ENCODE peak calls at places on chromosome 2, in seven cellular contexts. One of them, this sample, is unnamed.

GRCh38 chr2:22582107-22582506 is 802.9 kb upstream of the KLHL29 start:
- DNase-seq in GM23338: no peak
- DNase-seq in epithelial cell of esophagus: no peak
- DNase-seq in MCF 10A: no peak
- DNase-seq in testis: no peak
- DNase-seq in colonic mucosa: no peak
- DNase-seq in IMR-90: no peak
- DNase-seq in this sample: no peak

GRCh38 chr2:146301287-146301686 is 1543.5 kb upstream of the ACVR2A start:
- DNase-seq in testis: no peak
- DNase-seq in IMR-90: no peak
- DNase-seq in colonic mucosa: no peak
- DNase-seq in epithelial cell of esophagus: no peak
- DNase-seq in GM23338: no peak
- DNase-seq in MCF 10A: no peak
- DNase-seq in this sample: no peak

GRCh38 chr2:163802289-163802688 is 66.5 kb upstream of the FIGN start:
- DNase-seq in testis: no peak
- DNase-seq in colonic mucosa: no peak
- DNase-seq in IMR-90: no peak
- DNase-seq in epithelial cell of esophagus: no peak
- DNase-seq in MCF 10A: no peak
- DNase-seq in GM23338: no peak
- DNase-seq in this sample: no peak

GRCh38 chr2:180715044-180715443 is 265.4 kb upstream of the UBE2E3 start:
- DNase-seq in epithelial cell of esophagus: no peak
- DNase-seq in GM23338: no peak
- DNase-seq in colonic mucosa: no peak
- DNase-seq in testis: no peak
- DNase-seq in MCF 10A: no peak
- DNase-seq in IMR-90: no peak
- DNase-seq in this sample: no peak

GRCh38 chr2:173076557-173077345 is 1.1 kb downstream of the MAP3K20 start:
- DNase-seq in MCF 10A: peak
- DNase-seq in colonic mucosa: peak
- DNase-seq in GM23338: peak
- DNase-seq in IMR-90: peak
- DNase-seq in epithelial cell of esophagus: peak
- DNase-seq in testis: peak
- DNase-seq in this sample: peak

GRCh38 chr2:144441711-144442141 is 78.2 kb downstream of the ZEB2 start:
- DNase-seq in IMR-90: no peak
- DNase-seq in colonic mucosa: no peak
- DNase-seq in MCF 10A: no peak
- DNase-seq in epithelial cell of esophagus: no peak
- DNase-seq in GM23338: no peak
- DNase-seq in testis: no peak
- DNase-seq in this sample: no peak

GRCh38 chr2:172709566-172710291 is 25.9 kb upstream of the RAPGEF4 start:
- DNase-seq in MCF 10A: no peak
- DNase-seq in testis: no peak
- DNase-seq in colonic mucosa: no peak
- DNase-seq in epithelial cell of esophagus: no peak
- DNase-seq in IMR-90: no peak
- DNase-seq in GM23338: no peak
- DNase-seq in this sample: no peak

GRCh38 chr2:165634855-165635254 is 159.2 kb downstream of the GALNT3 start:
- DNase-seq in IMR-90: peak
- DNase-seq in testis: peak
- DNase-seq in colonic mucosa: no peak
- DNase-seq in MCF 10A: peak
- DNase-seq in epithelial cell of esophagus: peak
- DNase-seq in GM23338: peak
- DNase-seq in this sample: no peak

GRCh38 chr2:26892916-26893524 is 45.1 kb downstream of the DPYSL5 start:
- DNase-seq in MCF 10A: no peak
- DNase-seq in IMR-90: no peak
- DNase-seq in testis: no peak
- DNase-seq in colonic mucosa: no peak
- DNase-seq in epithelial cell of esophagus: no peak
- DNase-seq in GM23338: no peak
- DNase-seq in this sample: no peak

GRCh38 chr2:85071096-85071495 is 62.1 kb upstream of the TCF7L1 start:
- DNase-seq in colonic mucosa: no peak
- DNase-seq in epithelial cell of esophagus: no peak
- DNase-seq in testis: no peak
- DNase-seq in MCF 10A: no peak
- DNase-seq in GM23338: no peak
- DNase-seq in IMR-90: peak
- DNase-seq in this sample: no peak

GRCh38 chr2:219475697-219476604 is 22.7 kb upstream of the GMPPA start:
- DNase-seq in GM23338: peak
- DNase-seq in epithelial cell of esophagus: peak
- DNase-seq in MCF 10A: peak
- DNase-seq in colonic mucosa: peak
- DNase-seq in testis: peak
- DNase-seq in IMR-90: peak
- DNase-seq in this sample: no peak

GRCh38 chr2:235333076-235333475 is 160.8 kb upstream of the AGAP1 start:
- DNase-seq in MCF 10A: peak
- DNase-seq in GM23338: no peak
- DNase-seq in IMR-90: peak
- DNase-seq in colonic mucosa: no peak
- DNase-seq in testis: no peak
- DNase-seq in epithelial cell of esophagus: no peak
- DNase-seq in this sample: no peak

GRCh38 chr2:196241175-196241574 is 69.8 kb upstream of the STK17B start:
- DNase-seq in colonic mucosa: no peak
- DNase-seq in IMR-90: no peak
- DNase-seq in epithelial cell of esophagus: no peak
- DNase-seq in MCF 10A: no peak
- DNase-seq in GM23338: peak
- DNase-seq in testis: no peak
- DNase-seq in this sample: no peak

GRCh38 chr2:100273387-100273786 is 48.9 kb downstream of the LONRF2 start:
- DNase-seq in IMR-90: no peak
- DNase-seq in testis: no peak
- DNase-seq in GM23338: no peak
- DNase-seq in colonic mucosa: no peak
- DNase-seq in MCF 10A: no peak
- DNase-seq in epithelial cell of esophagus: no peak
- DNase-seq in this sample: no peak

GRCh38 chr2:102520009-102520408 is 47.0 kb downstream of the SLC9A4 start:
- DNase-seq in epithelial cell of esophagus: peak
- DNase-seq in GM23338: peak
- DNase-seq in MCF 10A: peak
- DNase-seq in colonic mucosa: peak
- DNase-seq in testis: peak
- DNase-seq in IMR-90: peak
- DNase-seq in this sample: peak

GRCh38 chr2:5690718-5691658 is 1.2 kb upstream of the SOX11 start:
- DNase-seq in MCF 10A: no peak
- DNase-seq in colonic mucosa: no peak
- DNase-seq in epithelial cell of esophagus: no peak
- DNase-seq in GM23338: peak
- DNase-seq in testis: no peak
- DNase-seq in IMR-90: peak
- DNase-seq in this sample: no peak

GRCh38 chr2:186460465-186460864 is 25.6 kb upstream of the ZC3H15 start:
- DNase-seq in MCF 10A: peak
- DNase-seq in GM23338: peak
- DNase-seq in epithelial cell of esophagus: peak
- DNase-seq in IMR-90: peak
- DNase-seq in testis: no peak
- DNase-seq in colonic mucosa: no peak
- DNase-seq in this sample: no peak

GRCh38 chr2:68155618-68156017 is 2.1 kb upstream of the PNO1 start:
- DNase-seq in MCF 10A: no peak
- DNase-seq in GM23338: no peak
- DNase-seq in testis: no peak
- DNase-seq in epithelial cell of esophagus: no peak
- DNase-seq in colonic mucosa: no peak
- DNase-seq in IMR-90: no peak
- DNase-seq in this sample: no peak

GRCh38 chr2:68157002-68157401 is 686 bp upstream of the PNO1 start:
- DNase-seq in testis: no peak
- DNase-seq in colonic mucosa: no peak
- DNase-seq in GM23338: peak
- DNase-seq in IMR-90: peak
- DNase-seq in MCF 10A: no peak
- DNase-seq in epithelial cell of esophagus: no peak
- DNase-seq in this sample: no peak

GRCh38 chr2:68156419-68156818 is 1.3 kb upstream of the PNO1 start:
- DNase-seq in MCF 10A: no peak
- DNase-seq in epithelial cell of esophagus: no peak
- DNase-seq in testis: no peak
- DNase-seq in GM23338: no peak
- DNase-seq in colonic mucosa: no peak
- DNase-seq in IMR-90: no peak
- DNase-seq in this sample: no peak

GRCh38 chr2:68158134-68158447 is 403 bp downstream of the PNO1 start:
- DNase-seq in MCF 10A: no peak
- DNase-seq in IMR-90: no peak
- DNase-seq in GM23338: no peak
- DNase-seq in testis: no peak
- DNase-seq in epithelial cell of esophagus: no peak
- DNase-seq in colonic mucosa: no peak
- DNase-seq in this sample: no peak

DNA sequence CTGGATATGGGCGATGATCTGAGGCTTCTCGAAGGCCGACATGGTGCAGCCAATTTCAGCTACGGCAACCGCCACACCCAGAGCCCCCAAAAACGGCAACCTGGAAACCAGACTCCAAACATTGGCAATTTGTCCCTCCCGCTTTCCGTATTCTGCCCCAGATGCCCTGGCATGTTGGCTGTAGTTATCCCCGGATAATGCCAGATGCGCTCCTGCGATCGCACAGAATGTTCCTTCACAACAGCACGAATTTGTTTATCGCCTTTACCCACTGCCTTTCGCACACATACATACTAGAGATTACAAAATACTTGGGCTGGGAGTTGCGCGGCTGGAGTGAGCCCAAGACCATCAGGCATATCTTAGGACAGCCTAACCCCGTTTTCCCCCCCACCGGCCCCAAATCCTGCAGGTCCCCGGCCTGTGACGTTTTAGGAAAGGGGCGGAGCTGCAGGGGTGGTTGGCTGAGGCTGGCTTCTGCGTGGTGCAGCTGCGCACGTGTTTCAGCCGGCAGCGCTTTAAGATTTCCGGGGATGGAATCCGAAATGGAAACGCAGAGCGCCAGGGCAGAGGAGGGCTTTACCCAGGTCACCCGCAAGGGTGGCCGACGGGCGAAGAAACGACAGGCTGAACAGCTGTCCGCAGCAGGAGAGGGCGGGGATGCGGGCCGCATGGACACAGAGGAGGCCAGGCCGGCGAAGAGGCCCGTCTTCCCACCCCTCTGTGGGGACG is at the start of gene PNO1:
- DNase-seq in testis: peak
- DNase-seq in GM23338: peak
- DNase-seq in IMR-90: peak
- DNase-seq in MCF 10A: peak
- DNase-seq in epithelial cell of esophagus: peak
- DNase-seq in colonic mucosa: peak
- DNase-seq in this sample: peak
- TF ChIP-seq CTCF in testis: peak
- TF ChIP-seq CTCF in GM23338: no peak
- TF ChIP-seq CTCF in IMR-90: no peak
- TF ChIP-seq CTCF in MCF 10A: no peak
- TF ChIP-seq CTCF in epithelial cell of esophagus: no peak
- TF ChIP-seq CTCF in colonic mucosa: no peak
- TF ChIP-seq CTCF in this sample: no peak

DNA sequence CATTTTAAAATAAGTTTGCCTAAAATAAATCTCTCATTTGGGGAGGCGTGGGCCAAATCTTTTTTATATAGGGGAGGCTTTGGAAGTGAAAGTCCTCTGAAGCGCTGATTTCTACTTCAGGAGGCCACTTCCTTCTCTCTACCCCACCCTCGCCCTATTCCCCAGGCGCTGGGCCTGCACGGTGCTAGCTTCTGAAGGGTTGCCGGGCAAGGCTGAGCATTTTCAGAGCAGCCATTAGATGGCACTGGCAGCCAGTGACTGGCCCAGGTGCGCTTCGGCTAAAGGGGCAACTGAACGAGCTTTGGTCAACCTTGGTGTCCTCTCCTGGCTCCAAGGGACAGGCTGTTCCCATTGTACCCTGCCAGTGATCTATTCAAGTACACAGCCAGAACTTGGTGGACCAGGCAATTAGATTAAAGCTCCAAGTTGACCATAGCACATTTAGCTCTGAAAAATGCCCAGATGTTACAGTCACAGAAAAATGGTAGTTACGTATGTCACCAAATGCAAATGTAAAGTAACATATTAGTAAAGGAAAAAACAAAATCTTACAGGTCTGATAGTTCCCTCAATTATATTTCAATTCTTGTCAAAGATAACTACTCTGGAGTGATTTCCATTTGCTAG is 2.3 kb downstream of the POMC start:
- DNase-seq in colonic mucosa: peak
- DNase-seq in IMR-90: no peak
- DNase-seq in GM23338: peak
- DNase-seq in epithelial cell of esophagus: peak
- DNase-seq in testis: peak
- DNase-seq in MCF 10A: peak
- DNase-seq in this sample: no peak
- TF ChIP-seq CTCF in colonic mucosa: peak
- TF ChIP-seq CTCF in IMR-90: peak
- TF ChIP-seq CTCF in GM23338: peak
- TF ChIP-seq CTCF in epithelial cell of esophagus: peak
- TF ChIP-seq CTCF in testis: no peak
- TF ChIP-seq CTCF in MCF 10A: no peak
- TF ChIP-seq CTCF in this sample: peak

DNA sequence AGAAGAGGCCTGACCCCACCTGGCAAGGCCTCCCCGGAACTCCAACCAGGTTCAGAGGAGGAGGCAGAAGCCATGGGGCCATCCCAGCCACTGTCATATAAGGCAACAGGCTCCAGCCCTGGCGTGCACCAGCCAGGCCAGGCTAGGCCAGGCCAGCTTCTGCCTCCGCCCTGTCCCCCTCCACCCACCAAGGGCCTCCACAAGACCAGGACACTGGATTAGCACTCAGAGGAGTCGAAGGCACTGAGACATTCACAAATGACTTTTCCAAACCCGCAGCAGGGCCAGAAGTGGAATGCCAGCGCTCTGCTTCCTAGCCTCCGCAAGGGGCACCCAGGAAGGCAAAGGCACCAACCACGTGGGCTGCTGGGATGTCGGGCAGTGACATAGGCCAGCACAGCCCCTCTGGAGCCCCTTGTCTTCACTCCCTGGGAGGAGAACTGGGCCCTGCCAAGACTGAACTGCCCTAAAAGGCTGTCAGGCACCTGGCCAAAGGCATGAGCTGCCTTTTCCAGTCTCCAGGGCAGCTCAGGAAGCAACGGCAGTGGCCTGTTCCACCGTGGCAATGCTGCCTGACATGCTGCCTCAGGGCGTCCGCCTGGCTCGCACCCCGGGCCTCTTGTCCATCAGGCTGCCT is 37.6 kb upstream of the SEMA4C start:
- DNase-seq in testis: peak
- DNase-seq in IMR-90: peak
- DNase-seq in MCF 10A: no peak
- DNase-seq in epithelial cell of esophagus: no peak
- DNase-seq in colonic mucosa: peak
- DNase-seq in GM23338: peak
- DNase-seq in this sample: no peak
- TF ChIP-seq CTCF in testis: no peak
- TF ChIP-seq CTCF in IMR-90: no peak
- TF ChIP-seq CTCF in MCF 10A: no peak
- TF ChIP-seq CTCF in epithelial cell of esophagus: no peak
- TF ChIP-seq CTCF in colonic mucosa: no peak
- TF ChIP-seq CTCF in GM23338: no peak
- TF ChIP-seq CTCF in this sample: no peak

GRCh38 chr2:74399785-74400184 is 19.7 kb upstream of the DCTN1 start:
- DNase-seq in GM23338: peak
- DNase-seq in IMR-90: peak
- DNase-seq in colonic mucosa: no peak
- DNase-seq in MCF 10A: peak
- DNase-seq in epithelial cell of esophagus: peak
- DNase-seq in testis: no peak
- DNase-seq in this sample: peak
- TF ChIP-seq CTCF in GM23338: peak
- TF ChIP-seq CTCF in IMR-90: peak
- TF ChIP-seq CTCF in colonic mucosa: peak
- TF ChIP-seq CTCF in MCF 10A: peak
- TF ChIP-seq CTCF in epithelial cell of esophagus: peak
- TF ChIP-seq CTCF in testis: peak
- TF ChIP-seq CTCF in this sample: peak